ENCODE peak calls at places on chromosomes 6 and 20, in nine cellular contexts. G is sigmoid colon, H is astrocyte, E is IMR-90, X is psoas muscle, M is ovary, N is left ventricle myocardium inferior, D is neuronal stem cell, Z is ascending aorta. I is an unnamed sample.
A peak's percentile ranks its signal among the peaks of the same experiment; 100 is the strongest.

GRCh38 chr20:37231970-37232620 is 29.5 kb downstream of the GHRH start:
- DNase-seq in G (no peak), H (no peak), E (no peak), X (no peak), M (no peak), N (no peak), D (no peak), Z (no peak), I (peak; percentile 55)

GRCh38 chr6:133547136-133547535 is 306.0 kb downstream of the EYA4 start:
- DNase-seq in G (no peak), H (no peak), E (peak; percentile 16), X (no peak), M (no peak), N (no peak), D (no peak), Z (no peak), I (no peak)

GRCh38 chr20:19658137-19658536 is 99.9 kb upstream of the RIN2 start:
- DNase-seq in G (no peak), H (no peak), E (no peak), X (peak; percentile 58), M (no peak), N (no peak), D (no peak), Z (no peak), I (no peak)

GRCh38 chr20:40868568-40869223 is 159.9 kb upstream of the TOP1 start:
- DNase-seq in G (no peak), H (peak; percentile 81), E (peak; percentile 85), X (no peak), M (peak; percentile 62), N (no peak), D (no peak), Z (peak; percentile 77), I (peak; percentile 77)

GRCh38 chr6:36387440-36388303 is at the start of gene ETV7:
- DNase-seq in G (peak; percentile 66), H (no peak), E (peak; percentile 6), X (no peak), M (peak; percentile 33), N (no peak), D (no peak), Z (no peak), I (peak; percentile 52)

GRCh38 chr6:155248021-155249001 is 15.5 kb upstream of the CLDN20 start:
- DNase-seq in G (peak; percentile 84), H (peak; percentile 56), E (peak; percentile 77), X (no peak), M (peak; percentile 39), N (no peak), D (peak; percentile 23), Z (peak; percentile 79), I (peak; percentile 49)

GRCh38 chr6:7108964-7109836 is 1.4 kb downstream of the RREB1 start:
- DNase-seq in G (peak; percentile 91), H (peak; percentile 67), E (peak; percentile 82), X (peak; percentile 67), M (peak; percentile 68), N (peak; percentile 53), D (no peak), Z (peak; percentile 81), I (peak; percentile 65)

GRCh38 chr20:18057994-18058349 is 256 bp upstream of the OVOL2 start:
- DNase-seq in G (no peak), H (no peak), E (no peak), X (no peak), M (no peak), N (no peak), D (no peak), Z (peak; percentile 27), I (no peak)

GRCh38 chr6:42454428-42454791 is 2.7 kb upstream of the TRERF1 start:
- DNase-seq in G (no peak), H (peak; percentile 22), E (no peak), X (peak; percentile 65), M (no peak), N (peak; percentile 63), D (peak; percentile 33), Z (no peak), I (peak; percentile 46)

GRCh38 chr6:3568396-3569082 is 111.7 kb upstream of the SLC22A23 start:
- DNase-seq in G (no peak), H (no peak), E (peak; percentile 4), X (no peak), M (no peak), N (no peak), D (no peak), Z (no peak), I (no peak)

GRCh38 chr6:4581468-4582420 is 194.5 kb upstream of the CDYL start:
- DNase-seq in G (no peak), H (peak; percentile 97), E (peak; percentile 95), X (no peak), M (no peak), N (no peak), D (no peak), Z (no peak), I (no peak)

GRCh38 chr20:52926505-52926904 is 45.7 kb upstream of the TSHZ2 start:
- DNase-seq in G (no peak), H (peak; percentile 12), E (no peak), X (no peak), M (no peak), N (no peak), D (no peak), Z (no peak), I (no peak)

GRCh38 chr6:8983202-8983688 is 547.9 kb upstream of the SLC35B3 start:
- DNase-seq in G (peak; percentile 71), H (peak; percentile 13), E (peak; percentile 53), X (peak; percentile 58), M (peak; percentile 12), N (peak; percentile 37), D (peak; percentile 79), Z (peak; percentile 67), I (peak; percentile 74)

GRCh38 chr20:2348336-2348735 is 32.4 kb upstream of the TGM6 start:
- DNase-seq in G (no peak), H (no peak), E (no peak), X (no peak), M (no peak), N (no peak), D (no peak), Z (no peak), I (no peak)

GRCh38 chr6:81088133-81088532 is 664.3 kb downstream of the TENT5A start:
- DNase-seq in G (no peak), H (no peak), E (no peak), X (no peak), M (no peak), N (no peak), D (no peak), Z (no peak), I (no peak)

GRCh38 chr6:7112741-7113313 is 5.1 kb downstream of the RREB1 start:
- DNase-seq in G (no peak), H (no peak), E (no peak), X (no peak), M (no peak), N (no peak), D (no peak), Z (no peak), I (peak; percentile 38)

GRCh38 chr6:31624070-31624469 is 3.6 kb downstream of the PRRC2A start:
- DNase-seq in G (no peak), H (no peak), E (no peak), X (no peak), M (no peak), N (no peak), D (no peak), Z (no peak), I (no peak)

GRCh38 chr20:38073307-38074010 is 39.9 kb downstream of the RPRD1B start:
- DNase-seq in G (peak; percentile 92), H (peak; percentile 98), E (peak; percentile 98), X (no peak), M (peak; percentile 61), N (peak; percentile 62), D (peak; percentile 63), Z (peak; percentile 86), I (peak; percentile 53)

GRCh38 chr6:52377538-52378221 is 15.7 kb downstream of the PAQR8 start:
- DNase-seq in G (no peak), H (no peak), E (no peak), X (no peak), M (no peak), N (no peak), D (no peak), Z (no peak), I (no peak)
- H3K27ac ChIP-seq in G (no peak overlapping the region), H (no peak overlapping the region), E (no peak overlapping the region), X (no peak overlapping the region), M (no peak overlapping the region), N (no peak overlapping the region), D (no peak overlapping the region), Z (no peak overlapping the region), I (no peak overlapping the region)

GRCh38 chr6:33914519-33915120 is 110.8 kb upstream of the MLN start:
- DNase-seq in G (no peak), H (no peak), E (no peak), X (no peak), M (no peak), N (no peak), D (no peak), Z (no peak), I (no peak)
- H3K27me3 ChIP-seq in G (no peaks in the 10 kb centered on the region), H (peaks cover 16% of the 10 kb centered on the region), E (peaks cover 67% of the 10 kb centered on the region), X (no peaks in the 10 kb centered on the region), M (no peaks in the 10 kb centered on the region), N (peaks cover 81% of the 10 kb centered on the region), D (no peaks in the 10 kb centered on the region), Z (no peaks in the 10 kb centered on the region), I (no peaks in the 10 kb centered on the region)

DNA sequence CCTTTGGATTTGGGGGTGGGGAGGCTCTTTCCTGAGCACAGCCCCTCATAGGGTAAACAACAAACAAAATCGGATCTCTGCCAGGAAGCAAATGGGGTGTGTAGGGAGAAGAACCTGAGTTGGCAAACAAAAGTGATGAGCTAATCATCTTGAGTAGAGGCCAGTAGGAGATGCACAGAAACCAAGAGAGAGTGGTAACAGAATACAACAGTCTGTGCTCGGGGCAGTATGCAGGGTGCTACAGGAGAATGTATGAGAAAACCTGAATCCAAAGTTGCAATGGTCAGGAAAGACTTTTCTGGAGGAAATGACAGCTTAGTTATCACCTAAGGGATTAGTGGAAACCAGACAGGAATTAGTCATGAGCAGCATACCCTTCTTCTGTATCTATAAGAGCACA is 177.8 kb downstream of the CDKAL1 start:
- DNase-seq in G (no peak), H (no peak), E (no peak), X (no peak), M (no peak), N (no peak), D (no peak), Z (no peak), I (no peak)
- H3K27ac ChIP-seq in G (no peak overlapping the region), H (no peak overlapping the region), E (no peak overlapping the region), X (no peak overlapping the region), M (no peak overlapping the region), N (no peak overlapping the region), D (no peak overlapping the region), Z (no peak overlapping the region), I (no peak overlapping the region)

GRCh38 chr20:44017211-44017610 is 102.6 kb downstream of the TOX2 start:
- DNase-seq in G (no peak), H (no peak), E (no peak), X (no peak), M (no peak), N (no peak), D (no peak), Z (no peak), I (no peak)

GRCh38 chr20:44016525-44016924 is 101.9 kb downstream of the TOX2 start:
- DNase-seq in G (no peak), H (no peak), E (no peak), X (no peak), M (no peak), N (no peak), D (no peak), Z (peak; percentile 40), I (no peak)

GRCh38 chr20:44019638-44020335 is 105.1 kb downstream of the TOX2 start:
- DNase-seq in G (no peak), H (peak; percentile 19), E (peak; percentile 23), X (peak; percentile 64), M (no peak), N (no peak), D (no peak), Z (no peak), I (no peak)

GRCh38 chr20:44018684-44019637 is 104.3 kb downstream of the TOX2 start:
- DNase-seq in G (peak; percentile 82), H (no peak), E (no peak), X (no peak), M (no peak), N (no peak), D (no peak), Z (no peak), I (no peak)

GRCh38 chr20:44017905-44018683 is 103.4 kb downstream of the TOX2 start:
- DNase-seq in G (peak; percentile 91), H (peak; percentile 88), E (peak; percentile 93), X (no peak), M (peak; percentile 30), N (no peak), D (no peak), Z (peak; percentile 83), I (peak; percentile 35)
- H3K27me3 ChIP-seq in G (peaks cover 3% of the 10 kb centered on the region), H (peaks cover 13% of the 10 kb centered on the region), E (no peaks in the 10 kb centered on the region), X (peaks cover 40% of the 10 kb centered on the region), M (no peaks in the 10 kb centered on the region), N (peaks cover 51% of the 10 kb centered on the region), D (no peaks in the 10 kb centered on the region), Z (no peaks in the 10 kb centered on the region), I (peaks cover 5% of the 10 kb centered on the region)